ENCODE peak calls at places on chromosomes 6 and 20, in four cellular contexts. R, H, G and F are unnamed samples. For H3K4me1 and H3K27me3, the result is how much of the 10 kb centered on the place peaks cover.

GRCh38 chr6:12878741-12879140 is 162.2 kb downstream of the PHACTR1 start:
- DNase-seq in H (no peak), G (no peak), R (no peak), F (no peak)

GRCh38 chr20:52529856-52530255 is 338.3 kb upstream of the ZFP64 start:
- DNase-seq in H (no peak), R (no peak), G (no peak), F (no peak)

GRCh38 chr20:57231951-57232428 is 34.5 kb downstream of the BMP7 start:
- DNase-seq in R (no peak), G (no peak), H (peak), F (no peak)

GRCh38 chr6:5846889-5847288 is 159.8 kb downstream of the NRN1 start:
- DNase-seq in H (no peak), G (no peak), R (no peak), F (no peak)

GRCh38 chr6:30684386-30685156 is 1.9 kb downstream of the PPP1R18 start:
- DNase-seq in R (peak), G (peak), H (no peak), F (peak)

GRCh38 chr6:37033255-37033654 is 27.8 kb downstream of the FGD2 start:
- DNase-seq in R (no peak), H (no peak), G (peak), F (no peak)

GRCh38 chr20:62305149-62305764 is 2.5 kb downstream of the ADRM1 start:
- DNase-seq in R (no peak), G (no peak), H (no peak), F (no peak)

GRCh38 chr20:37524859-37525708 is 2.6 kb downstream of the BLCAP start:
- DNase-seq in R (no peak), H (no peak), G (no peak), F (no peak)

GRCh38 chr6:6007311-6008113 is 787 bp upstream of the NRN1 start:
- DNase-seq in H (peak), R (peak), G (no peak), F (peak)

GRCh38 chr6:659716-660581 is 3.0 kb upstream of the HUS1B start:
- DNase-seq in R (no peak), G (no peak), H (peak), F (peak)

GRCh38 chr6:150324044-150324443 is 44.8 kb upstream of the IYD start:
- DNase-seq in H (no peak), R (no peak), G (no peak), F (no peak)

GRCh38 chr20:18504479-18505060 is 3.2 kb upstream of the SEC23B start:
- DNase-seq in R (peak), G (peak), H (no peak), F (no peak)

GRCh38 chr20:19758888-19759331 is 852 bp downstream of the RIN2 start:
- DNase-seq in H (peak), G (peak), R (peak), F (no peak)

GRCh38 chr20:7624886-7625285 is 315.4 kb downstream of the HAO1 start:
- DNase-seq in R (no peak), H (no peak), G (no peak), F (no peak)

GRCh38 chr6:123953920-123954319 is 150.3 kb downstream of the NKAIN2 start:
- DNase-seq in R (no peak), H (no peak), G (peak), F (no peak)

GRCh38 chr6:159762681-159763293 is 942 bp downstream of the ACAT2 start:
- DNase-seq in R (no peak), G (peak), H (peak), F (no peak)

GRCh38 chr20:51413753-51414323 is 128.7 kb downstream of the NFATC2 start:
- DNase-seq in G (no peak), H (no peak), R (no peak), F (no peak)

GRCh38 chr6:145028144-145028818 is 707.0 kb downstream of the EPM2A start:
- DNase-seq in H (peak), G (peak), R (no peak), F (peak)

GRCh38 chr6:96898241-96898851 is 655 bp upstream of the NDUFAF4 start:
- DNase-seq in H (no peak), G (no peak), R (no peak), F (no peak)

GRCh38 chr6:1363298-1363697 is 26.1 kb upstream of the FOXF2 start:
- DNase-seq in R (no peak), G (no peak), H (no peak), F (no peak)

GRCh38 chr6:56749632-56750151 is 107.0 kb upstream of the DST start:
- DNase-seq in R (no peak), H (no peak), G (peak), F (no peak)

GRCh38 chr6:109406196-109406595 is 23.9 kb upstream of the CD164 start:
- DNase-seq in G (no peak), R (no peak), H (no peak), F (no peak)

GRCh38 chr20:37295001-37295400 is 5.5 kb downstream of the MANBAL start:
- DNase-seq in G (peak), R (no peak), H (no peak), F (no peak)

GRCh38 chr20:48728042-48728837 is 99.6 kb downstream of the PREX1 start:
- DNase-seq in H (no peak), G (no peak), R (no peak), F (no peak)

GRCh38 chr6:154993026-154993425 is 2.1 kb upstream of the TIAM2 start:
- DNase-seq in H (no peak), R (no peak), G (no peak), F (no peak)

GRCh38 chr20:40276291-40276690 is 412.7 kb downstream of the MAFB start:
- DNase-seq in G (no peak), H (peak), R (no peak), F (no peak)

GRCh38 chr6:143136647-143137046 is 76.0 kb downstream of the AIG1 start:
- DNase-seq in G (no peak), R (no peak), H (no peak), F (no peak)

GRCh38 chr6:311679-312220 is 19.5 kb downstream of the DUSP22 start:
- DNase-seq in R (no peak), H (no peak), G (no peak), F (no peak)

GRCh38 chr20:5864873-5865582 is 85.3 kb downstream of the TRMT6 start:
- DNase-seq in H (no peak), R (no peak), G (peak), F (no peak)

GRCh38 chr20:1953616-1954015 is 40.2 kb downstream of the PDYN start:
- DNase-seq in H (no peak), R (no peak), G (no peak), F (no peak)

GRCh38 chr6:1917628-1918371 is 308.1 kb downstream of the FOXC1 start:
- DNase-seq in H (no peak), G (peak), R (no peak), F (no peak)

GRCh38 chr6:89221971-89222887 is 5.1 kb upstream of the GABRR1 start:
- DNase-seq in G (no peak), R (no peak), H (no peak), F (no peak)

GRCh38 chr6:63272397-63272796 is 47.4 kb downstream of the LGSN start:
- DNase-seq in G (no peak), H (peak), R (no peak), F (no peak)

GRCh38 chr20:50694379-50695143 is 3.2 kb upstream of the RIPOR3 start:
- DNase-seq in G (no peak), R (no peak), H (no peak), F (no peak)

GRCh38 chr20:33875055-33875454 is 63.9 kb downstream of the CHMP4B start:
- DNase-seq in H (no peak), R (no peak), G (no peak), F (no peak)

GRCh38 chr6:45969883-45970282 is 45.8 kb downstream of the CLIC5 start:
- DNase-seq in G (no peak), R (no peak), H (no peak), F (no peak)

GRCh38 chr6:45967363-45967762 is 48.3 kb downstream of the CLIC5 start:
- DNase-seq in R (no peak), H (no peak), G (no peak), F (no peak)

GRCh38 chr6:45966797-45967196 is 48.9 kb downstream of the CLIC5 start:
- DNase-seq in G (no peak), R (no peak), H (no peak), F (no peak)

GRCh38 chr6:45970326-45970725 is 45.3 kb downstream of the CLIC5 start:
- DNase-seq in R (no peak), H (no peak), G (no peak), F (no peak)

DNA sequence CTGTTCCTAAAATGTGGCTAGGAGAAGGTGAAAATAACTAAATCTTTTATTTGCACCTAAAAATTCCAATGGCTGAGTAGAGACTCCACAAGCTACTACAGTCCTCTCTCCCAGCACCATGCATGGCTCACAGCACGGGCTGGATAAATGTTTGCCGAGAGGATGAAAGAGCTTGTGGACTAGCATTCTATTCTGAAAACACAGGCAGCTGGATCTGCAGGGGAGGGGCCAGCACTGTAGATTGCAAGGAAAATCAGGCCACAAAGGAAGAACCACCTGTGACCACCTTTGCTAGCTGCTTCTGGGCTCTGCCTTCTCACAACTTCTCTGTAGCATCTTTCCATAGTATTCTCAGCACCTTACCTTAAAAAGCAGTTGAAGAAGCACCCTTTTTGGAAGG is 46.6 kb downstream of the CLIC5 start:
- DNase-seq in R (no peak), G (no peak), H (no peak), F (no peak)
- H3K4me1 ChIP-seq in R (half or more), G (under half), H (under half), F (under half)

GRCh38 chr6:16769131-16769985 is 8.1 kb upstream of the ATXN1 start:
- DNase-seq in R (peak), H (no peak), G (peak), F (no peak)
- TF ChIP-seq CTCF in R (no peak), H (no peak), G (no peak), F (no peak)

DNA sequence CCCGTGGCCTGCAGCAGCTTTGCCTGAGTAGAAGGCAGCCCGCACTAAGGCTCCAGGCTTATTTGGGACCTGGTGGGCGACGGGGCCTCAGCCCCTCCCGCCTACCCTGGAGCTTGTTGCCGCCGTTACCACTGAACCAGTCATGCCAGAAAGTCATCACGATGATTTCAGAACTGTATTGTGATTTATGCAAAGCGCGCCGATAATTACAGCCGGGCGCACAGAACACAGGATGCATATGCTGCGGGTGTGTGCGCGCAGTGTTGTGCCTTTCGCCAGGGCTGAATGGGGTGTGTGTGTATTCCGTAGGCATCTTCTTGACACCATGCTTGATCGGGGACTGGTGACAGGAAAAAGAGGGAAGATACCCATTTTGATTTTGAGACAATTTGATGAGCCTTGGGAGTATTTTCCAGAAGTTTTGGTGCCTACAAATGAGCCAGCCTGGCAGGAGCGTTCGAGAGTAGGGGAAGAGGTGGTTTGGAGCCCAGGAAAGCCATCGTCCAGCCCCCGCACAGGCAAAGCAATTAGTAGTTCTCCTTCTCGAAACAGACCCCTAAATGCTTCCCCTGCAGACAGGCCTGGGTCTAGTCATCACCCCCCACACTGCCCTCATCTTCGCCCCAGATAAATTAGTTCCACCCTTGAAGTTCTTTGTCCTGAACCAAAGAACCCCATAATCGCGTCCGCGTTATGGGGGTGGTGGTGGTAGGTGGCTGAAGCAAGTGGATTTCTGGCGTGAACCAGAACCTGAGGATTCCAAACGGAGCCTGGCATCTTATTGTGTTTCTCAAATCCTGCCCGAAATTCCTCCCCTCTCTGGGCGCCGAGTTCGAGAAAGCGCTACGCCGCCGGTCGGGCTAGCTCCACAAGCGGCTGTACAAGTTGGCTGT is 1.9 kb upstream of the NR2E1 start:
- DNase-seq in G (no peak), R (no peak), H (peak), F (no peak)
- H3K27me3 ChIP-seq in G (half or more), R (half or more), H (half or more), F (half or more)

DNA sequence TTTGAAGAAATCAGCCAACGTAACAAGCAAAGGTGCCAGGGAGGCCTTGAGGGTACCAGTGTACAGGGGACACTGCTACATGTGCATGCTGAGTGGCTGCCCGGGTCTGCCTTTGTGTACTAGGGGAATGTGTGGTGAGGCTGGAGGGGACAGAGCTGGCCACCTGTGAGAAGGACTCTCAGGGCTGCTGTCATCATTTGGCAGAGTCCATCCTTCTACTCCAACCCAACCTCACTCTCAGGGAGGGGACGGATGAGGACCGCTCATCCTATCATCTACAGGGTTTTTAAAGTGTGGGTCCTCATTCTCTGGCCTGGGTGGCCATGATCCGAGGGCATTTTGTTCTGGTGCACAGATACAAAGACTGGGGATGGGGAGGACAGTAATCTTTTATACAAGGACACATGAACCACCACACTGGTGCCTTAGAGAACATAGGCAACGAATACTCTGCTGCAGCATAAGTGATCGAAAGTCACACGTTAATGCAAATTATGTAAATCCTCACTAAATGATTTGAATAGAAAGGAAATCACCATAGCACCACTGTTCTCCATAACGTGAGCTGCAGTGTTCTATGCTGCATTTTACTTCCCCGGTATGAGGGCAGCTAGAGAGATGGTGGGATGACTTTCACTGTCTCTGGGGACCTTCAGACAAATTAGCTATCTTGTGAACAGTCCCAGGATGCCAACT is 181.4 kb downstream of the GMPR start:
- DNase-seq in R (no peak), G (no peak), H (no peak), F (no peak)
- H3K4me1 ChIP-seq in R (under half), G (under half), H (under half), F (under half)

GRCh38 chr6:104859225-104860146 is at the start of gene HACE1:
- DNase-seq in G (peak), H (peak), R (peak), F (peak)
- TF ChIP-seq CTCF in G (no peak), H (peak), R (peak), F (no peak)